ENCODE peak calls at places on chromosomes 6 and 20, in nine cellular contexts. K, L, H, F, Q, S, P, N and C are unnamed samples.

GRCh38 chr6:168450921-168451320 is 9.9 kb downstream of the SMOC2 start:
- DNase-seq in N (no peak), Q (no peak), K (no peak), L (no peak), S (no peak), H (no peak), P (no peak), F (no peak), C (no peak)

GRCh38 chr20:31818376-31818908 is 714 bp upstream of the MYLK2 start:
- DNase-seq in F (no peak), Q (no peak), K (no peak), N (no peak), L (no peak), S (no peak), P (no peak), H (no peak), C (no peak)

GRCh38 chr6:43628392-43629103 is 516 bp downstream of the GTPBP2 start:
- DNase-seq in P (peak; percentile 32), Q (peak; percentile 41), H (peak; percentile 40), N (peak; percentile 61), K (peak; percentile 76), S (peak; percentile 42), L (peak; percentile 85), F (peak; percentile 54), C (peak; percentile 72)

GRCh38 chr6:3340891-3341290 is 82.1 kb downstream of the PSMG4 start:
- DNase-seq in P (no peak), H (no peak), F (peak; percentile 38), N (no peak), Q (no peak), K (no peak), S (no peak), L (no peak), C (no peak)

GRCh38 chr6:16361861-16362260 is 123.5 kb downstream of the GMPR start:
- DNase-seq in S (no peak), L (no peak), F (no peak), H (no peak), K (no peak), N (no peak), P (no peak), Q (no peak), C (no peak)

GRCh38 chr6:37972994-37973757 is 153.6 kb downstream of the ZFAND3 start:
- DNase-seq in N (no peak), P (no peak), Q (no peak), S (no peak), F (no peak), H (no peak), K (no peak), L (no peak), C (no peak)

GRCh38 chr6:31336872-31337496 is 20.0 kb downstream of the HLA-B start:
- DNase-seq in Q (no peak), L (no peak), S (no peak), F (peak; percentile 21), K (no peak), H (no peak), P (no peak), N (no peak), C (no peak)

GRCh38 chr6:2809015-2809414 is 32.6 kb downstream of the SERPINB1 start:
- DNase-seq in K (no peak), N (no peak), Q (no peak), H (no peak), P (no peak), L (no peak), F (no peak), S (no peak), C (no peak)

GRCh38 chr6:15948930-15949900 is 179.7 kb upstream of the MYLIP start:
- DNase-seq in S (peak; percentile 2), N (peak; percentile 82), K (no peak), L (no peak), Q (no peak), H (peak; percentile 29), F (no peak), P (no peak), C (no peak)

GRCh38 chr20:52191132-52191435 is 495 bp downstream of the ZFP64 start:
- DNase-seq in Q (no peak), H (peak; percentile 56), F (no peak), K (no peak), S (no peak), P (no peak), N (peak; percentile 50), L (peak; percentile 71), C (no peak)

GRCh38 chr20:52193886-52194545 is 2.4 kb upstream of the ZFP64 start:
- DNase-seq in H (no peak), S (no peak), F (no peak), L (no peak), N (no peak), K (no peak), P (no peak), Q (no peak), C (no peak)

GRCh38 chr20:52193133-52193532 is 1.6 kb upstream of the ZFP64 start:
- DNase-seq in Q (no peak), P (no peak), S (no peak), K (no peak), H (no peak), N (no peak), L (no peak), F (no peak), C (no peak)

GRCh38 chr20:52191436-52192295 is at the start of gene ZFP64:
- DNase-seq in S (peak; percentile 60), F (peak; percentile 79), H (peak; percentile 80), L (peak; percentile 89), K (peak; percentile 85), P (peak; percentile 60), Q (peak; percentile 65), N (peak; percentile 76), C (peak; percentile 87)

GRCh38 chr20:52192296-52193007 is 873 bp upstream of the ZFP64 start:
- DNase-seq in F (peak; percentile 13), P (no peak), K (peak; percentile 78), H (peak; percentile 53), N (no peak), S (no peak), Q (no peak), L (no peak), C (no peak)
- TF ChIP-seq CTCF in F (peak; percentile 23), P (peak; percentile 32), K (peak; percentile 34), H (peak; percentile 14), N (no peak), S (peak; percentile 36), Q (no peak), L (peak; percentile 13), C (no peak)

GRCh38 chr6:75300206-75300605 is 15.6 kb upstream of the TMEM30A start:
- DNase-seq in Q (no peak), F (no peak), H (no peak), K (peak; percentile 17), P (no peak), N (no peak), S (no peak), L (no peak), C (no peak)
- TF ChIP-seq CTCF in Q (no peak), F (no peak), H (no peak), K (no peak), P (no peak), N (no peak), S (no peak), L (no peak), C (no peak)

GRCh38 chr6:45969883-45970282 is 45.8 kb downstream of the CLIC5 start:
- DNase-seq in S (no peak), L (no peak), K (no peak), P (no peak), H (no peak), F (no peak), N (no peak), Q (no peak), C (no peak)
- TF ChIP-seq CTCF in S (no peak), L (no peak), K (no peak), P (no peak), H (no peak), F (no peak), N (no peak), Q (no peak), C (no peak)

DNA sequence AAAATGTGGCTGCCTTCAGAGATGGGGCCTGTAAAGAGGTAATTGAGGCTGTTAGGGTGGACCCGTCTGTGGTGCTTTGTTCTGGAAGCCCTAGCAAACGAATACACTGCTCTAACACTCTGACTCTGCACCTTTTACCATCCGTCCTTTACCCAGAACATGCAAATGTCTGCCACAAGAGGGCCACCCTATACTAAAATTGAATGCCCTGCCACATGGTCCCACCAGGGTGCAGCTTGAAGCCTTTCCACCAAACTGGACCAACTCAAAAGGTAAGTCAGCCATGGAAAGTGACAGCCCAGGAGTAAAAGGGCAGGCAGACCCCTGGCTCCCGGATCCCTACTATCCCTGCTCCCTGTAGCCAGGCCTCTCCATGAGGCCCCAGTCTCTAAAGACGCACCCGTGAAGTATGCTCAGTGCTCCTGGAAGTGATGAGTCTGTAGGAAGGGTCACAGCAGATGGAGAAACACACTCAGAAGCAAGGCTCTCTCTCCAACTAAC is 5.8 kb upstream of the BFSP1 start:
- DNase-seq in P (peak; percentile 56), F (peak; percentile 85), S (peak; percentile 81), N (peak; percentile 60), Q (peak; percentile 54), L (no peak), K (peak; percentile 87), H (peak; percentile 83), C (peak; percentile 90)
- TF ChIP-seq CTCF in P (peak; percentile 90), F (peak; percentile 96), S (peak; percentile 95), N (peak; percentile 86), Q (peak; percentile 83), L (peak; percentile 94), K (peak; percentile 90), H (peak; percentile 84), C (peak; percentile 90)

GRCh38 chr6:158283304-158284005 is 28.8 kb upstream of the TULP4 start:
- DNase-seq in Q (no peak), K (peak; percentile 70), H (no peak), P (no peak), N (no peak), F (peak; percentile 61), L (no peak), S (peak; percentile 64), C (no peak)
- TF ChIP-seq CTCF in Q (no peak), K (no peak), H (no peak), P (no peak), N (no peak), F (no peak), L (no peak), S (no peak), C (no peak)

DNA sequence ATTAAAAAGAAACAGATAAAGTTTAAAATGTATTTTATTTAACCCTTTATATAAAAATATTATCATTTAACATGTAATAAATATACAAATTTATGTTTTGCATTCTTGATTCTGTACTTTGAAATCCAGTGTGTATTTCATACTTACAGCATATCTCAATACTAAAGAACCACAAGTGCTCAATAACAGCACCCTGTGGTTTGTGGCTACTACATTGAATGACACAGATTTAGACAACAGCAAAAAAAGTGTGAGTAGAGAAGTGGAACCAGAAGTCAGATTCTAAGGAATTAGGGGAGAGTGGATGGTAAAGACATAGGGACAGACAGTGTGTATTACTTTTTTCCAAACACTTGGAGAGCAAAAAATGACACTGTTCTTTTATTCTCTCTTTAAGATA is 524.5 kb downstream of the BMP2 start:
- DNase-seq in P (no peak), Q (no peak), L (no peak), S (no peak), H (no peak), N (no peak), K (no peak), F (no peak), C (no peak)
- TF ChIP-seq CTCF in P (no peak), Q (no peak), L (no peak), S (no peak), H (no peak), N (no peak), K (no peak), F (no peak), C (no peak)

GRCh38 chr20:36677422-36677771 is 31.4 kb upstream of the SLA2 start:
- DNase-seq in H (no peak), P (no peak), Q (no peak), N (no peak), L (no peak), K (no peak), S (no peak), F (no peak), C (no peak)
- TF ChIP-seq CTCF in H (no peak), P (peak; percentile 42), Q (no peak), N (no peak), L (no peak), K (peak; percentile 6), S (no peak), F (no peak), C (no peak)